ENCODE peak calls at places on chromosomes 6 and 20, in eight cellular contexts. One of them, this sample, is unnamed.

GRCh38 chr6:161079566-161080262 is 88.1 kb downstream of the MAP3K4 start:
- DNase-seq in RWPE1: peak; percentile 32
- DNase-seq in ascending aorta: no peak
- DNase-seq in brain microvascular endothelial cell: peak; percentile 84
- DNase-seq in A549: no peak
- DNase-seq in natural killer cell: no peak
- DNase-seq in left ventricle myocardium inferior: no peak
- DNase-seq in colonic mucosa: no peak
- DNase-seq in this sample: no peak

GRCh38 chr6:52555531-52556228 is 21.2 kb downstream of the TRAM2 start:
- DNase-seq in RWPE1: no peak
- DNase-seq in ascending aorta: no peak
- DNase-seq in brain microvascular endothelial cell: no peak
- DNase-seq in A549: no peak
- DNase-seq in natural killer cell: no peak
- DNase-seq in left ventricle myocardium inferior: no peak
- DNase-seq in colonic mucosa: no peak
- DNase-seq in this sample: no peak

GRCh38 chr6:84137989-84138575 is 89.4 kb downstream of the CEP162 start:
- DNase-seq in RWPE1: no peak
- DNase-seq in ascending aorta: no peak
- DNase-seq in brain microvascular endothelial cell: peak; percentile 30
- DNase-seq in A549: no peak
- DNase-seq in natural killer cell: no peak
- DNase-seq in left ventricle myocardium inferior: no peak
- DNase-seq in colonic mucosa: no peak
- DNase-seq in this sample: no peak

GRCh38 chr6:48378874-48379407 is 267.9 kb upstream of the PTCHD4 start:
- DNase-seq in RWPE1: no peak
- DNase-seq in ascending aorta: no peak
- DNase-seq in brain microvascular endothelial cell: no peak
- DNase-seq in A549: no peak
- DNase-seq in natural killer cell: no peak
- DNase-seq in left ventricle myocardium inferior: no peak
- DNase-seq in colonic mucosa: no peak
- DNase-seq in this sample: no peak

GRCh38 chr20:46512943-46513844 is at the start of gene ZNF334:
- DNase-seq in RWPE1: peak; percentile 45
- DNase-seq in ascending aorta: no peak
- DNase-seq in brain microvascular endothelial cell: peak; percentile 0
- DNase-seq in A549: no peak
- DNase-seq in natural killer cell: no peak
- DNase-seq in left ventricle myocardium inferior: peak; percentile 66
- DNase-seq in colonic mucosa: peak; percentile 46
- DNase-seq in this sample: no peak

GRCh38 chr6:29702519-29703103 is 20.6 kb upstream of the HLA-F start:
- DNase-seq in RWPE1: peak; percentile 47
- DNase-seq in ascending aorta: no peak
- DNase-seq in brain microvascular endothelial cell: peak; percentile 31
- DNase-seq in A549: peak; percentile 41
- DNase-seq in natural killer cell: peak; percentile 73
- DNase-seq in left ventricle myocardium inferior: peak; percentile 33
- DNase-seq in colonic mucosa: peak; percentile 54
- DNase-seq in this sample: no peak

GRCh38 chr6:125104425-125104824 is 49.1 kb upstream of the TPD52L1 start:
- DNase-seq in RWPE1: no peak
- DNase-seq in ascending aorta: no peak
- DNase-seq in brain microvascular endothelial cell: peak; percentile 46
- DNase-seq in A549: no peak
- DNase-seq in natural killer cell: no peak
- DNase-seq in left ventricle myocardium inferior: no peak
- DNase-seq in colonic mucosa: no peak
- DNase-seq in this sample: no peak

GRCh38 chr6:163402616-163403015 is 11.9 kb upstream of the QKI start:
- DNase-seq in RWPE1: no peak
- DNase-seq in ascending aorta: no peak
- DNase-seq in brain microvascular endothelial cell: no peak
- DNase-seq in A549: no peak
- DNase-seq in natural killer cell: no peak
- DNase-seq in left ventricle myocardium inferior: no peak
- DNase-seq in colonic mucosa: no peak
- DNase-seq in this sample: no peak

GRCh38 chr6:56486681-56487080 is 156.0 kb downstream of the DST start:
- DNase-seq in RWPE1: no peak
- DNase-seq in ascending aorta: no peak
- DNase-seq in brain microvascular endothelial cell: no peak
- DNase-seq in A549: no peak
- DNase-seq in natural killer cell: no peak
- DNase-seq in left ventricle myocardium inferior: no peak
- DNase-seq in colonic mucosa: no peak
- DNase-seq in this sample: no peak

GRCh38 chr6:142729618-142730017 is 215.4 kb downstream of the HIVEP2 start:
- DNase-seq in RWPE1: no peak
- DNase-seq in ascending aorta: no peak
- DNase-seq in brain microvascular endothelial cell: no peak
- DNase-seq in A549: no peak
- DNase-seq in natural killer cell: no peak
- DNase-seq in left ventricle myocardium inferior: no peak
- DNase-seq in colonic mucosa: no peak
- DNase-seq in this sample: no peak

GRCh38 chr6:20693466-20694063 is 159.3 kb downstream of the CDKAL1 start:
- DNase-seq in RWPE1: no peak
- DNase-seq in ascending aorta: no peak
- DNase-seq in brain microvascular endothelial cell: no peak
- DNase-seq in A549: no peak
- DNase-seq in natural killer cell: no peak
- DNase-seq in left ventricle myocardium inferior: no peak
- DNase-seq in colonic mucosa: no peak
- DNase-seq in this sample: no peak

GRCh38 chr20:63822276-63822696 is 8.8 kb downstream of the ZBTB46 start:
- DNase-seq in RWPE1: no peak
- DNase-seq in ascending aorta: no peak
- DNase-seq in brain microvascular endothelial cell: no peak
- DNase-seq in A549: no peak
- DNase-seq in natural killer cell: no peak
- DNase-seq in left ventricle myocardium inferior: no peak
- DNase-seq in colonic mucosa: no peak
- DNase-seq in this sample: no peak

GRCh38 chr6:169252805-169253189 is 849 bp downstream of the THBS2 start:
- DNase-seq in RWPE1: no peak
- DNase-seq in ascending aorta: no peak
- DNase-seq in brain microvascular endothelial cell: no peak
- DNase-seq in A549: no peak
- DNase-seq in natural killer cell: no peak
- DNase-seq in left ventricle myocardium inferior: no peak
- DNase-seq in colonic mucosa: no peak
- DNase-seq in this sample: no peak

GRCh38 chr6:36506617-36507016 is 40.7 kb downstream of the STK38 start:
- DNase-seq in RWPE1: no peak
- DNase-seq in ascending aorta: no peak
- DNase-seq in brain microvascular endothelial cell: no peak
- DNase-seq in A549: no peak
- DNase-seq in natural killer cell: no peak
- DNase-seq in left ventricle myocardium inferior: no peak
- DNase-seq in colonic mucosa: no peak
- DNase-seq in this sample: no peak

GRCh38 chr6:152353440-152353839 is 283.7 kb downstream of the SYNE1 start:
- DNase-seq in RWPE1: no peak
- DNase-seq in ascending aorta: no peak
- DNase-seq in brain microvascular endothelial cell: no peak
- DNase-seq in A549: no peak
- DNase-seq in natural killer cell: no peak
- DNase-seq in left ventricle myocardium inferior: no peak
- DNase-seq in colonic mucosa: no peak
- DNase-seq in this sample: no peak

GRCh38 chr6:152355166-152355565 is 282.0 kb downstream of the SYNE1 start:
- DNase-seq in RWPE1: no peak
- DNase-seq in ascending aorta: no peak
- DNase-seq in brain microvascular endothelial cell: no peak
- DNase-seq in A549: no peak
- DNase-seq in natural killer cell: no peak
- DNase-seq in left ventricle myocardium inferior: no peak
- DNase-seq in colonic mucosa: no peak
- DNase-seq in this sample: no peak

GRCh38 chr6:152356016-152356415 is 281.1 kb downstream of the SYNE1 start:
- DNase-seq in RWPE1: peak; percentile 6
- DNase-seq in ascending aorta: no peak
- DNase-seq in brain microvascular endothelial cell: no peak
- DNase-seq in A549: no peak
- DNase-seq in natural killer cell: no peak
- DNase-seq in left ventricle myocardium inferior: no peak
- DNase-seq in colonic mucosa: no peak
- DNase-seq in this sample: no peak

GRCh38 chr6:152360016-152360415 is 277.1 kb downstream of the SYNE1 start:
- DNase-seq in RWPE1: no peak
- DNase-seq in ascending aorta: no peak
- DNase-seq in brain microvascular endothelial cell: no peak
- DNase-seq in A549: no peak
- DNase-seq in natural killer cell: no peak
- DNase-seq in left ventricle myocardium inferior: no peak
- DNase-seq in colonic mucosa: no peak
- DNase-seq in this sample: no peak

GRCh38 chr6:152356659-152357058 is 280.5 kb downstream of the SYNE1 start:
- DNase-seq in RWPE1: peak; percentile 58
- DNase-seq in ascending aorta: no peak
- DNase-seq in brain microvascular endothelial cell: peak; percentile 32
- DNase-seq in A549: peak; percentile 34
- DNase-seq in natural killer cell: no peak
- DNase-seq in left ventricle myocardium inferior: no peak
- DNase-seq in colonic mucosa: no peak
- DNase-seq in this sample: no peak
- TF ChIP-seq CTCF in RWPE1: no peak
- TF ChIP-seq CTCF in ascending aorta: peak; percentile 31
- TF ChIP-seq CTCF in brain microvascular endothelial cell: peak; percentile 49
- TF ChIP-seq CTCF in A549: peak; percentile 35
- TF ChIP-seq CTCF in natural killer cell: no peak
- TF ChIP-seq CTCF in left ventricle myocardium inferior: peak; percentile 57
- TF ChIP-seq CTCF in colonic mucosa: no peak
- TF ChIP-seq CTCF in this sample: no peak

GRCh38 chr6:33279971-33280511 is 3.1 kb downstream of the B3GALT4 start:
- DNase-seq in RWPE1: peak; percentile 74
- DNase-seq in ascending aorta: no peak
- DNase-seq in brain microvascular endothelial cell: peak; percentile 43
- DNase-seq in A549: peak; percentile 85
- DNase-seq in natural killer cell: no peak
- DNase-seq in left ventricle myocardium inferior: no peak
- DNase-seq in colonic mucosa: no peak
- DNase-seq in this sample: no peak
- TF ChIP-seq CTCF in RWPE1: peak; percentile 41
- TF ChIP-seq CTCF in ascending aorta: peak; percentile 24
- TF ChIP-seq CTCF in brain microvascular endothelial cell: peak; percentile 89
- TF ChIP-seq CTCF in A549: peak; percentile 59
- TF ChIP-seq CTCF in natural killer cell: no peak
- TF ChIP-seq CTCF in left ventricle myocardium inferior: peak; percentile 29
- TF ChIP-seq CTCF in colonic mucosa: no peak
- TF ChIP-seq CTCF in this sample: peak; percentile 24

GRCh38 chr6:30761791-30762429 is 17.6 kb upstream of the IER3 start:
- DNase-seq in RWPE1: no peak
- DNase-seq in ascending aorta: no peak
- DNase-seq in brain microvascular endothelial cell: no peak
- DNase-seq in A549: no peak
- DNase-seq in natural killer cell: no peak
- DNase-seq in left ventricle myocardium inferior: no peak
- DNase-seq in colonic mucosa: no peak
- DNase-seq in this sample: no peak

GRCh38 chr6:30760537-30760936 is 16.2 kb upstream of the IER3 start:
- DNase-seq in RWPE1: no peak
- DNase-seq in ascending aorta: no peak
- DNase-seq in brain microvascular endothelial cell: no peak
- DNase-seq in A549: no peak
- DNase-seq in natural killer cell: no peak
- DNase-seq in left ventricle myocardium inferior: no peak
- DNase-seq in colonic mucosa: no peak
- DNase-seq in this sample: no peak

GRCh38 chr6:30763155-30763617 is 18.8 kb upstream of the IER3 start:
- DNase-seq in RWPE1: no peak
- DNase-seq in ascending aorta: no peak
- DNase-seq in brain microvascular endothelial cell: no peak
- DNase-seq in A549: no peak
- DNase-seq in natural killer cell: no peak
- DNase-seq in left ventricle myocardium inferior: no peak
- DNase-seq in colonic mucosa: no peak
- DNase-seq in this sample: no peak

GRCh38 chr6:30766461-30767157 is 22.3 kb upstream of the IER3 start:
- DNase-seq in RWPE1: no peak
- DNase-seq in ascending aorta: no peak
- DNase-seq in brain microvascular endothelial cell: no peak
- DNase-seq in A549: no peak
- DNase-seq in natural killer cell: no peak
- DNase-seq in left ventricle myocardium inferior: no peak
- DNase-seq in colonic mucosa: no peak
- DNase-seq in this sample: no peak

DNA sequence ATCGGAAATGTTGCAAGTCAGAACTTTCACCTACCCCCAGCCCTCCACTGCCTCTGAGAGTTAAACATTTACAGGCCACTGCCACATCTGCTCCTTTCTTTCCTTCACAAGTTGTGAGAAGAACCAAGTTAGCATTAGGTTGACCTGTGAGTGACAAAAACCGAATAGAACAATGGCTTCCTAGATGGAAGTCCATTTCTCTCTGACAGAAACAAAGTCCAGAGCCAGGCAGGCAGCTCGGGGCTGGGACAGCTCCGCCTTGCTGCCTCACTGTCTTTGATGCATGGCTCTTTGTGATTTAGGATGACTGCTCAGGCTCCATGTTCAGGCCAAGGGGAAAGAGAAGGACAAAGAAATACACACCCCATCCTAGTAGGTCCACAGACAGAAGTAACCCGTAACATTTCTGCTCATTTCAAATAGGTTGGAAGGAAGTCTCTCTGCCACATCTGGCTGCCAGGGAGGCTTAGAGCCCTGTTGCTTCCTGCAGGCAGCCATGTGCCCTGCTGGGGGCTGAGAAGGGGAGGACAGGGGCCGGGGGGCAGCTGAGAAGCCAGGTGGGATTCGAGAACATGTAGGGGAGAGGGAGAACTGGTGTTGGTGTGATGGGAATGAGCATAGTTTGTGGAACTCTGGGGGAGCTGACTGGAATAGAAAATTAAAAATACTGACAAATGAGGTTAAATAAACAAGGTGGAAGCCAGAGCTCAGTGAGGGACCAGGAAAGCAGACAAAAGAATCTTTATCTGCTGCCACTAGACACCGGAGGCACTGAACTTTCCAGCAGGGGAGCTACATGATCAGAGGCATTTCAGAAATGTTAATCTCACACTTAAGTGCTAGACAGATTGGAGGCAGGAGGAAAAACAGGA is 19.5 kb upstream of the IER3 start:
- DNase-seq in RWPE1: no peak
- DNase-seq in ascending aorta: no peak
- DNase-seq in brain microvascular endothelial cell: peak; percentile 80
- DNase-seq in A549: peak; percentile 68
- DNase-seq in natural killer cell: no peak
- DNase-seq in left ventricle myocardium inferior: no peak
- DNase-seq in colonic mucosa: no peak
- DNase-seq in this sample: no peak
- TF ChIP-seq CTCF in RWPE1: no peak
- TF ChIP-seq CTCF in ascending aorta: no peak
- TF ChIP-seq CTCF in brain microvascular endothelial cell: peak; percentile 45
- TF ChIP-seq CTCF in A549: no peak
- TF ChIP-seq CTCF in natural killer cell: no peak
- TF ChIP-seq CTCF in left ventricle myocardium inferior: peak; percentile 37
- TF ChIP-seq CTCF in colonic mucosa: no peak
- TF ChIP-seq CTCF in this sample: no peak

GRCh38 chr20:768426-768978 is at the start of gene SLC52A3:
- DNase-seq in RWPE1: peak; percentile 71
- DNase-seq in ascending aorta: no peak
- DNase-seq in brain microvascular endothelial cell: no peak
- DNase-seq in A549: peak; percentile 79
- DNase-seq in natural killer cell: no peak
- DNase-seq in left ventricle myocardium inferior: peak; percentile 33
- DNase-seq in colonic mucosa: peak; percentile 91
- DNase-seq in this sample: no peak
- TF ChIP-seq CTCF in RWPE1: peak; percentile 6
- TF ChIP-seq CTCF in ascending aorta: no peak
- TF ChIP-seq CTCF in brain microvascular endothelial cell: no peak
- TF ChIP-seq CTCF in A549: peak; percentile 50
- TF ChIP-seq CTCF in natural killer cell: no peak
- TF ChIP-seq CTCF in left ventricle myocardium inferior: peak; percentile 55
- TF ChIP-seq CTCF in colonic mucosa: peak; percentile 47
- TF ChIP-seq CTCF in this sample: no peak

This sample was measured in thoracic aorta.